ENCODE peak calls at places on chromosomes 3 and 15, in eight cellular contexts. One of them, this sample, is unnamed.

GRCh38 chr3:113825090-113825489 is 13.5 kb upstream of the GRAMD1C start:
- DNase-seq in endothelial cell: no peak
- DNase-seq in RWPE2: no peak
- DNase-seq in Calu3: no peak
- DNase-seq in upper lobe of right lung: no peak
- DNase-seq in right atrium auricular region: no peak
- DNase-seq in CD8-positive, alpha-beta T cell: no peak
- DNase-seq in brain microvascular endothelial cell: peak; percentile 29
- DNase-seq in this sample: no peak

GRCh38 chr3:186283651-186284445 is 78.2 kb downstream of the DGKG start:
- DNase-seq in endothelial cell: no peak
- DNase-seq in RWPE2: no peak
- DNase-seq in Calu3: no peak
- DNase-seq in upper lobe of right lung: no peak
- DNase-seq in right atrium auricular region: no peak
- DNase-seq in CD8-positive, alpha-beta T cell: no peak
- DNase-seq in brain microvascular endothelial cell: peak; percentile 88
- DNase-seq in this sample: no peak

GRCh38 chr15:84658080-84658787 is at the start of gene NMB:
- DNase-seq in endothelial cell: peak; percentile 82
- DNase-seq in RWPE2: peak; percentile 89
- DNase-seq in Calu3: peak; percentile 95
- DNase-seq in upper lobe of right lung: peak; percentile 92
- DNase-seq in right atrium auricular region: peak; percentile 77
- DNase-seq in CD8-positive, alpha-beta T cell: peak; percentile 87
- DNase-seq in brain microvascular endothelial cell: peak; percentile 30
- DNase-seq in this sample: peak; percentile 78

GRCh38 chr3:108966773-108967172 is 13.1 kb upstream of the GUCA1C start:
- DNase-seq in endothelial cell: no peak
- DNase-seq in RWPE2: no peak
- DNase-seq in Calu3: no peak
- DNase-seq in upper lobe of right lung: no peak
- DNase-seq in right atrium auricular region: no peak
- DNase-seq in CD8-positive, alpha-beta T cell: no peak
- DNase-seq in brain microvascular endothelial cell: no peak
- DNase-seq in this sample: no peak

GRCh38 chr3:57700737-57701136 is 7.9 kb upstream of the DENND6A start:
- DNase-seq in endothelial cell: no peak
- DNase-seq in RWPE2: no peak
- DNase-seq in Calu3: no peak
- DNase-seq in upper lobe of right lung: no peak
- DNase-seq in right atrium auricular region: no peak
- DNase-seq in CD8-positive, alpha-beta T cell: no peak
- DNase-seq in brain microvascular endothelial cell: no peak
- DNase-seq in this sample: no peak

GRCh38 chr15:72319360-72319984 is 485 bp downstream of the CELF6 start:
- DNase-seq in endothelial cell: peak; percentile 88
- DNase-seq in RWPE2: peak; percentile 78
- DNase-seq in Calu3: peak; percentile 80
- DNase-seq in upper lobe of right lung: peak; percentile 87
- DNase-seq in right atrium auricular region: no peak
- DNase-seq in CD8-positive, alpha-beta T cell: no peak
- DNase-seq in brain microvascular endothelial cell: peak; percentile 13
- DNase-seq in this sample: peak; percentile 73

GRCh38 chr3:73656241-73656890 is 31.6 kb upstream of the PDZRN3 start:
- DNase-seq in endothelial cell: no peak
- DNase-seq in RWPE2: no peak
- DNase-seq in Calu3: no peak
- DNase-seq in upper lobe of right lung: no peak
- DNase-seq in right atrium auricular region: no peak
- DNase-seq in CD8-positive, alpha-beta T cell: no peak
- DNase-seq in brain microvascular endothelial cell: peak; percentile 29
- DNase-seq in this sample: no peak

GRCh38 chr15:101533371-101534140 is 44.0 kb upstream of the PCSK6 start:
- DNase-seq in endothelial cell: no peak
- DNase-seq in RWPE2: no peak
- DNase-seq in Calu3: no peak
- DNase-seq in upper lobe of right lung: no peak
- DNase-seq in right atrium auricular region: peak; percentile 16
- DNase-seq in CD8-positive, alpha-beta T cell: no peak
- DNase-seq in brain microvascular endothelial cell: no peak
- DNase-seq in this sample: no peak

GRCh38 chr15:69035205-69035917 is 20.9 kb downstream of the NOX5 start:
- DNase-seq in endothelial cell: peak; percentile 54
- DNase-seq in RWPE2: no peak
- DNase-seq in Calu3: peak; percentile 51
- DNase-seq in upper lobe of right lung: no peak
- DNase-seq in right atrium auricular region: peak; percentile 2
- DNase-seq in CD8-positive, alpha-beta T cell: no peak
- DNase-seq in brain microvascular endothelial cell: no peak
- DNase-seq in this sample: no peak

GRCh38 chr3:185330644-185331043 is 32.3 kb upstream of the MAP3K13 start:
- DNase-seq in endothelial cell: no peak
- DNase-seq in RWPE2: no peak
- DNase-seq in Calu3: peak; percentile 50
- DNase-seq in upper lobe of right lung: no peak
- DNase-seq in right atrium auricular region: no peak
- DNase-seq in CD8-positive, alpha-beta T cell: no peak
- DNase-seq in brain microvascular endothelial cell: no peak
- DNase-seq in this sample: no peak

GRCh38 chr3:71129611-71130515 is 453.7 kb downstream of the FOXP1 start:
- DNase-seq in endothelial cell: no peak
- DNase-seq in RWPE2: no peak
- DNase-seq in Calu3: no peak
- DNase-seq in upper lobe of right lung: no peak
- DNase-seq in right atrium auricular region: no peak
- DNase-seq in CD8-positive, alpha-beta T cell: peak; percentile 35
- DNase-seq in brain microvascular endothelial cell: peak; percentile 72
- DNase-seq in this sample: no peak

GRCh38 chr3:10901293-10902010 is 85.4 kb downstream of the SLC6A11 start:
- DNase-seq in endothelial cell: no peak
- DNase-seq in RWPE2: no peak
- DNase-seq in Calu3: no peak
- DNase-seq in upper lobe of right lung: no peak
- DNase-seq in right atrium auricular region: no peak
- DNase-seq in CD8-positive, alpha-beta T cell: no peak
- DNase-seq in brain microvascular endothelial cell: no peak
- DNase-seq in this sample: no peak

GRCh38 chr3:111831840-111832239 is 27.2 kb upstream of the PHLDB2 start:
- DNase-seq in endothelial cell: no peak
- DNase-seq in RWPE2: no peak
- DNase-seq in Calu3: no peak
- DNase-seq in upper lobe of right lung: no peak
- DNase-seq in right atrium auricular region: no peak
- DNase-seq in CD8-positive, alpha-beta T cell: peak; percentile 25
- DNase-seq in brain microvascular endothelial cell: no peak
- DNase-seq in this sample: no peak

GRCh38 chr3:119781330-119782198 is at the start of gene NR1I2:
- DNase-seq in endothelial cell: no peak
- DNase-seq in RWPE2: no peak
- DNase-seq in Calu3: no peak
- DNase-seq in upper lobe of right lung: no peak
- DNase-seq in right atrium auricular region: no peak
- DNase-seq in CD8-positive, alpha-beta T cell: no peak
- DNase-seq in brain microvascular endothelial cell: no peak
- DNase-seq in this sample: no peak

GRCh38 chr3:141091416-141091815 is 40.3 kb downstream of the SPSB4 start:
- DNase-seq in endothelial cell: no peak
- DNase-seq in RWPE2: no peak
- DNase-seq in Calu3: no peak
- DNase-seq in upper lobe of right lung: no peak
- DNase-seq in right atrium auricular region: no peak
- DNase-seq in CD8-positive, alpha-beta T cell: no peak
- DNase-seq in brain microvascular endothelial cell: no peak
- DNase-seq in this sample: no peak

GRCh38 chr15:74275957-74276356 is 39.8 kb downstream of the CCDC33 start:
- DNase-seq in endothelial cell: no peak
- DNase-seq in RWPE2: no peak
- DNase-seq in Calu3: peak; percentile 14
- DNase-seq in upper lobe of right lung: no peak
- DNase-seq in right atrium auricular region: no peak
- DNase-seq in CD8-positive, alpha-beta T cell: no peak
- DNase-seq in brain microvascular endothelial cell: no peak
- DNase-seq in this sample: no peak

GRCh38 chr15:77514635-77515421 is 94.1 kb downstream of the HMG20A start:
- DNase-seq in endothelial cell: no peak
- DNase-seq in RWPE2: no peak
- DNase-seq in Calu3: no peak
- DNase-seq in upper lobe of right lung: no peak
- DNase-seq in right atrium auricular region: no peak
- DNase-seq in CD8-positive, alpha-beta T cell: no peak
- DNase-seq in brain microvascular endothelial cell: no peak
- DNase-seq in this sample: no peak

GRCh38 chr15:67715166-67715565 is 110.1 kb upstream of the SKOR1 start:
- DNase-seq in endothelial cell: no peak
- DNase-seq in RWPE2: no peak
- DNase-seq in Calu3: no peak
- DNase-seq in upper lobe of right lung: no peak
- DNase-seq in right atrium auricular region: no peak
- DNase-seq in CD8-positive, alpha-beta T cell: no peak
- DNase-seq in brain microvascular endothelial cell: no peak
- DNase-seq in this sample: no peak

GRCh38 chr3:157094751-157095480 is 65.0 kb downstream of the CCNL1 start:
- DNase-seq in endothelial cell: no peak
- DNase-seq in RWPE2: no peak
- DNase-seq in Calu3: no peak
- DNase-seq in upper lobe of right lung: no peak
- DNase-seq in right atrium auricular region: no peak
- DNase-seq in CD8-positive, alpha-beta T cell: no peak
- DNase-seq in brain microvascular endothelial cell: no peak
- DNase-seq in this sample: no peak

GRCh38 chr3:30737746-30738499 is 131.5 kb downstream of the TGFBR2 start:
- DNase-seq in endothelial cell: no peak
- DNase-seq in RWPE2: no peak
- DNase-seq in Calu3: no peak
- DNase-seq in upper lobe of right lung: no peak
- DNase-seq in right atrium auricular region: no peak
- DNase-seq in CD8-positive, alpha-beta T cell: no peak
- DNase-seq in brain microvascular endothelial cell: no peak
- DNase-seq in this sample: no peak
- TF ChIP-seq CTCF in endothelial cell: no peak
- TF ChIP-seq CTCF in RWPE2: no peak
- TF ChIP-seq CTCF in Calu3: no peak
- TF ChIP-seq CTCF in upper lobe of right lung: no peak
- TF ChIP-seq CTCF in right atrium auricular region: no peak
- TF ChIP-seq CTCF in CD8-positive, alpha-beta T cell: no peak
- TF ChIP-seq CTCF in brain microvascular endothelial cell: no peak
- TF ChIP-seq CTCF in this sample: no peak

GRCh38 chr3:47243748-47244147 is 38.9 kb downstream of the KIF9 start:
- DNase-seq in endothelial cell: no peak
- DNase-seq in RWPE2: no peak
- DNase-seq in Calu3: no peak
- DNase-seq in upper lobe of right lung: no peak
- DNase-seq in right atrium auricular region: no peak
- DNase-seq in CD8-positive, alpha-beta T cell: no peak
- DNase-seq in brain microvascular endothelial cell: no peak
- DNase-seq in this sample: no peak
- TF ChIP-seq CTCF in endothelial cell: no peak
- TF ChIP-seq CTCF in RWPE2: no peak
- TF ChIP-seq CTCF in Calu3: no peak
- TF ChIP-seq CTCF in upper lobe of right lung: no peak
- TF ChIP-seq CTCF in right atrium auricular region: no peak
- TF ChIP-seq CTCF in CD8-positive, alpha-beta T cell: no peak
- TF ChIP-seq CTCF in brain microvascular endothelial cell: no peak
- TF ChIP-seq CTCF in this sample: no peak

DNA sequence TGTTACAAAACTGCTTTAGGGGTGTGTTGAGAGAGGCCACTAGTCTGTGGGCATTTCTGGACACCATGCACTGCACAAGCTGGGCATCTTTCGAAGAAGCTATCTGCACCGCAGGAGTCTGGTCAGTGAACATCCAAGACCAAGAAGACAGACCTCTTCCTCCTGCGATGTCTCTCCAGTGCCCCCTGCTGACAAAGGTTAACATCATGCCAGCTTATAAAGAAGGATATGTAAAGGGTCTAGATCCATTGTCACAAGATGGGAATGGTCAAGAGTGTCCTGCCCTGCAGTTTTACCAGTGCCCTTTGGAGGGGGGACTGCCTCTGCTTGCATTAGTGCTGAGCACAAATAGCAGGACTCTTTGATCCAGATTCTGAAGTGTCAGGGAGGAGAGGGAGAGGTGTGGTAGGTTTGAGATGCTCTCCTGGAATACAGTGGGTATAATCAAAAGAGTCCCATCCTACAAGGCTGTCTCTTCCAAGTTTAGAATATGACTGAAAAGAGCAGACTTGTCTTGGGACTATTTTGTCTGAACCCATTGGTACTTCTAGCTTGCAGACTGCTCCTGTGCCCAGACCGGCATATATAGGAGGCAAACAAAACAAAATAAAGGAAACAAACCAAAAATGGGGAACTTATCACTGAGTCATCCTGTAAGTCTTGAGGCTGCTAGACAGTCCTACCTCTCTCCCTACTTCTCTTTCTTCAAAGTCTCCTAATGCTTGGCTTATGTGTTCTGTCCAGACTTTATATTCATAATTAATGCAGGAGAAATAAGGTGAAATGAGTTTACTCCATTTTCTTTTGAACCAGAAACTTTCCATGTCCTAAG is 266.5 kb downstream of the ZNF385D start:
- DNase-seq in endothelial cell: peak; percentile 80
- DNase-seq in RWPE2: no peak
- DNase-seq in Calu3: peak; percentile 80
- DNase-seq in upper lobe of right lung: no peak
- DNase-seq in right atrium auricular region: peak; percentile 63
- DNase-seq in CD8-positive, alpha-beta T cell: no peak
- DNase-seq in brain microvascular endothelial cell: peak; percentile 78
- DNase-seq in this sample: no peak
- TF ChIP-seq CTCF in endothelial cell: peak; percentile 51
- TF ChIP-seq CTCF in RWPE2: peak; percentile 67
- TF ChIP-seq CTCF in Calu3: peak; percentile 70
- TF ChIP-seq CTCF in upper lobe of right lung: peak; percentile 55
- TF ChIP-seq CTCF in right atrium auricular region: peak; percentile 69
- TF ChIP-seq CTCF in CD8-positive, alpha-beta T cell: no peak
- TF ChIP-seq CTCF in brain microvascular endothelial cell: peak; percentile 81
- TF ChIP-seq CTCF in this sample: no peak

GRCh38 chr3:170421147-170421641 is 2.5 kb downstream of the CLDN11 start:
- DNase-seq in endothelial cell: no peak
- DNase-seq in RWPE2: no peak
- DNase-seq in Calu3: no peak
- DNase-seq in upper lobe of right lung: no peak
- DNase-seq in right atrium auricular region: peak; percentile 64
- DNase-seq in CD8-positive, alpha-beta T cell: no peak
- DNase-seq in brain microvascular endothelial cell: no peak
- DNase-seq in this sample: no peak

GRCh38 chr3:170420307-170420821 is 1.7 kb downstream of the CLDN11 start:
- DNase-seq in endothelial cell: no peak
- DNase-seq in RWPE2: no peak
- DNase-seq in Calu3: no peak
- DNase-seq in upper lobe of right lung: no peak
- DNase-seq in right atrium auricular region: no peak
- DNase-seq in CD8-positive, alpha-beta T cell: no peak
- DNase-seq in brain microvascular endothelial cell: no peak
- DNase-seq in this sample: no peak

GRCh38 chr3:170417090-170417489 is 1.6 kb upstream of the CLDN11 start:
- DNase-seq in endothelial cell: no peak
- DNase-seq in RWPE2: no peak
- DNase-seq in Calu3: no peak
- DNase-seq in upper lobe of right lung: no peak
- DNase-seq in right atrium auricular region: no peak
- DNase-seq in CD8-positive, alpha-beta T cell: no peak
- DNase-seq in brain microvascular endothelial cell: no peak
- DNase-seq in this sample: no peak

GRCh38 chr3:170419301-170420087 is 826 bp downstream of the CLDN11 start:
- DNase-seq in endothelial cell: peak; percentile 35
- DNase-seq in RWPE2: no peak
- DNase-seq in Calu3: no peak
- DNase-seq in upper lobe of right lung: no peak
- DNase-seq in right atrium auricular region: no peak
- DNase-seq in CD8-positive, alpha-beta T cell: no peak
- DNase-seq in brain microvascular endothelial cell: no peak
- DNase-seq in this sample: no peak

GRCh38 chr3:170418422-170419300 is at the start of gene CLDN11:
- DNase-seq in endothelial cell: peak; percentile 33
- DNase-seq in RWPE2: no peak
- DNase-seq in Calu3: peak; percentile 68
- DNase-seq in upper lobe of right lung: no peak
- DNase-seq in right atrium auricular region: no peak
- DNase-seq in CD8-positive, alpha-beta T cell: no peak
- DNase-seq in brain microvascular endothelial cell: no peak
- DNase-seq in this sample: no peak
- TF ChIP-seq CTCF in endothelial cell: no peak
- TF ChIP-seq CTCF in RWPE2: no peak
- TF ChIP-seq CTCF in Calu3: peak; percentile 16
- TF ChIP-seq CTCF in upper lobe of right lung: no peak
- TF ChIP-seq CTCF in right atrium auricular region: no peak
- TF ChIP-seq CTCF in CD8-positive, alpha-beta T cell: no peak
- TF ChIP-seq CTCF in brain microvascular endothelial cell: peak; percentile 48
- TF ChIP-seq CTCF in this sample: no peak